ENCODE peak calls at places on chromosomes 12 and 14, in six cellular contexts. Z is Peyer's patch, A is stomach, S is cardiac muscle cell, C is aorta, N is heart right ventricle. X is an unnamed sample.

GRCh38 chr12:84355561-84355960 is 557.0 kb downstream of the SLC6A15 start:
- DNase-seq in C (no peak), N (no peak), A (no peak), Z (no peak), S (no peak), X (no peak)

GRCh38 chr14:69616408-69616773 is 5.0 kb downstream of the SUSD6 start:
- DNase-seq in A (no peak), N (no peak), C (no peak), Z (no peak), S (no peak), X (no peak)

GRCh38 chr14:92578511-92578910 is 64.9 kb downstream of the RIN3 start:
- DNase-seq in S (peak; percentile 19), Z (no peak), C (peak; percentile 87), A (no peak), N (no peak), X (no peak)

GRCh38 chr12:44127966-44128365 is 292.1 kb downstream of the TMEM117 start:
- DNase-seq in Z (no peak), N (peak; percentile 15), A (no peak), S (no peak), C (no peak), X (no peak)

GRCh38 chr14:76870146-76870545 is 43.9 kb downstream of the LRRC74A start:
- DNase-seq in Z (no peak), S (no peak), C (no peak), A (no peak), N (no peak), X (no peak)

GRCh38 chr12:107105410-107105703 is 12.0 kb upstream of the CRY1 start:
- DNase-seq in S (no peak), N (no peak), A (no peak), Z (no peak), C (no peak), X (no peak)

GRCh38 chr14:81990312-81990761 is 456.7 kb upstream of the SEL1L start:
- DNase-seq in N (no peak), S (peak; percentile 66), C (no peak), A (peak; percentile 45), Z (no peak), X (peak; percentile 38)

GRCh38 chr14:69005432-69006148 is 26.5 kb upstream of the ACTN1 start:
- DNase-seq in A (peak; percentile 55), N (peak; percentile 29), S (peak; percentile 91), Z (no peak), C (peak; percentile 94), X (peak; percentile 45)

GRCh38 chr14:34582117-34582680 is 42.7 kb upstream of the EAPP start:
- DNase-seq in C (peak; percentile 37), S (no peak), N (no peak), A (peak; percentile 13), Z (no peak), X (no peak)

GRCh38 chr14:26170885-26171284 is 426.9 kb downstream of the NOVA1 start:
- DNase-seq in N (no peak), C (no peak), A (no peak), S (no peak), Z (no peak), X (no peak)

GRCh38 chr12:118537481-118537917 is 161.1 kb downstream of the SUDS3 start:
- DNase-seq in C (peak; percentile 71), S (no peak), A (no peak), Z (no peak), N (peak; percentile 40), X (peak; percentile 8)

GRCh38 chr14:104681689-104682074 is 7.7 kb upstream of the INF2 start:
- DNase-seq in C (peak; percentile 94), A (peak; percentile 92), N (peak; percentile 92), S (peak; percentile 93), Z (peak; percentile 90), X (peak; percentile 85)

GRCh38 chr12:4273651-4274395 is at the start of gene CCND2:
- DNase-seq in Z (peak; percentile 88), C (peak; percentile 96), N (peak; percentile 90), A (peak; percentile 67), S (peak; percentile 73), X (peak; percentile 79)

GRCh38 chr12:3770891-3771290 is 18.0 kb upstream of the CRACR2A start:
- DNase-seq in Z (no peak), A (no peak), S (peak; percentile 55), C (no peak), N (no peak), X (no peak)

GRCh38 chr14:50053935-50054334 is 62.4 kb downstream of the VCPKMT start:
- DNase-seq in N (no peak), A (no peak), S (no peak), C (no peak), Z (no peak), X (no peak)

GRCh38 chr14:84375235-84375634 is 1154.7 kb upstream of the FLRT2 start:
- DNase-seq in N (no peak), Z (no peak), A (no peak), C (no peak), S (peak; percentile 22), X (no peak)

GRCh38 chr12:5441497-5442236 is 9.8 kb downstream of the NTF3 start:
- DNase-seq in N (no peak), A (no peak), C (no peak), S (no peak), Z (no peak), X (no peak)

GRCh38 chr12:27852742-27853141 is 72.7 kb upstream of the MANSC4 start:
- DNase-seq in A (no peak), S (no peak), Z (no peak), N (no peak), C (no peak), X (no peak)

GRCh38 chr14:21520718-21521117 is 5.4 kb downstream of the SALL2 start:
- DNase-seq in N (no peak), A (no peak), C (no peak), Z (no peak), S (no peak), X (no peak)

DNA sequence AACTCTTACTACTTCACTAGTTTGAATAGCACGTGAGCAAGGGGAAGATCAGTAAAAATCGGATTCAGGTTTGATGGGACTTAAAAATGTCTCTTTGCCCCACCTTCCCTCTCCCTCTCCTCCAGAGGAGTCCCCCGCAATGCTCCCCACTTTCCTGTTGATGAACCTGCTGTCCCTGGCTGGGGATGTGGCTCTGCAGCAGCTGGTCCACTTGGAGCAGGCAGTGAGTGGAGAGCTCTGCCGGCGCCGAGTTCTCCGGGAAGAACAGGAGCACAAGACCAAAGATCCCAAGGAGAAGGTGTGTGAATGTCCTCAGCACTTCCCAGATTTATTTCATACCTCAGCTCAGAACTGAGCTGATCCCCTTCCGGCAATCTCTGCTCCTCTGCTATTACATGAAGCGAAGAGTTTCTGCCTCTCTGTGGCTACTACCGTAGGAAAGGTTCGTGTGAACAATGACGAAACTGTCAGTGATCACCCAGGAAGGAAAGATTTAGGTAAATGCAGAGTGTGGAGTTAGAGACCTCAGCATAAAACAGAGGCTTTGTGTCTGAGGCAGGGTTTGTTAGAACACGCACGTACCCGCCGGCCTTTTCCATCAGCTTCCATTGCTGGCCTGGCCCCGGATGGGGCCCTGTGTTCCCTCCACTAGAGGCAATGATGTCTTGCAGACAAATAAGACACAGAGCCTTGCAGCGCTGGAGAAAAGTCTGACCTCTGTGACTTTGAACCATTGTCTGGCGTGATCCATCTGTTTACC is 7.4 kb upstream of the GAPDH start:
- DNase-seq in C (no peak), A (no peak), N (no peak), Z (no peak), S (no peak), X (no peak)
- H3K4me3 ChIP-seq in C (no peak overlapping the region), A (no peak overlapping the region), N (no peak overlapping the region), Z (no peak overlapping the region), S (no peak overlapping the region), X (no peak overlapping the region)

GRCh38 chr12:663293-663871 is at the start of gene NINJ2:
- DNase-seq in A (no peak), N (peak; percentile 25), S (peak; percentile 44), C (no peak), Z (no peak), X (no peak)

GRCh38 chr12:666066-666465 is 2.8 kb upstream of the NINJ2 start:
- DNase-seq in S (no peak), N (no peak), C (no peak), A (no peak), Z (no peak), X (no peak)

GRCh38 chr12:662541-663292 is 528 bp downstream of the NINJ2 start:
- DNase-seq in C (no peak), N (no peak), S (peak; percentile 61), Z (no peak), A (no peak), X (no peak)

GRCh38 chr12:664075-664778 is 982 bp upstream of the NINJ2 start:
- DNase-seq in A (no peak), C (no peak), N (no peak), Z (no peak), S (no peak), X (no peak)

DNA sequence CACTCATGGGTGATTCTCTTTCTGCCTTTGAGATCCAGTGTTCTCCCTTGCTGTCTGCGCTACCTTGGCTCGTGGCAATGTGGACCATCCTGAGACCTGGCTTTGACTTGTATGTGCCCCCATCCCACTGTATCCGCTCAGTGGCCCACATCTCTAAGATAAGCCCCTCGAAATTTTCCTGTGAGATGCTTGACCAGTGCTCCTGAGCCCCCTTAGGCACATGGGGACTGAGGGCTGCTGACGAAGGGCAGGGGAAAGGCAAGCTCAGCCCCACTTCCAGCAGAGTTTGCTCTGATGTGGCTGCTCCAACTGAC is 1.5 kb upstream of the NINJ2 start:
- DNase-seq in A (no peak), C (no peak), N (no peak), Z (no peak), S (no peak), X (no peak)
- H3K4me3 ChIP-seq in A (no peak overlapping the region), C (no peak overlapping the region), N (no peak overlapping the region), Z (no peak overlapping the region), S (no peak overlapping the region), X (no peak overlapping the region)

GRCh38 chr12:54126696-54127537 is 61.9 kb downstream of the SMUG1 start:
- DNase-seq in Z (peak; percentile 62), A (peak; percentile 76), N (peak; percentile 69), S (no peak), C (peak; percentile 93), X (peak; percentile 86)
- H3K4me3 ChIP-seq in Z (peak overlapping the region; percentile 58), A (peak overlapping the region; percentile 79), N (peak overlapping the region; percentile 59), S (peak overlapping the region; percentile 31), C (peak overlapping the region; percentile 76), X (peak overlapping the region; percentile 87)

GRCh38 chr14:60736494-60736893 is 1.9 kb downstream of the MNAT1 start:
- DNase-seq in C (no peak), A (no peak), Z (no peak), S (peak; percentile 68), N (no peak), X (no peak)
- H3K4me3 ChIP-seq in C (no peak overlapping the region), A (no peak overlapping the region), Z (no peak overlapping the region), S (peak overlapping the region; percentile 86), N (no peak overlapping the region), X (no peak overlapping the region)

GRCh38 chr12:13205809-13206559 is 9.5 kb downstream of the EMP1 start:
- DNase-seq in Z (no peak), N (no peak), C (no peak), S (peak; percentile 98), A (no peak), X (no peak)
- H3K4me3 ChIP-seq in Z (no peak overlapping the region), N (no peak overlapping the region), C (no peak overlapping the region), S (no peak overlapping the region), A (no peak overlapping the region), X (no peak overlapping the region)

X was measured in ovary.